ENCODE peak calls at places on chromosome 21, in ten cellular contexts. One of them, this sample, is unnamed.

GRCh38 chr21:34737115-34737514 is 68.3 kb downstream of the CLIC6 start:
- DNase-seq in transverse colon: no peak
- DNase-seq in PC-9: no peak
- DNase-seq in tibial artery: peak; percentile 9
- DNase-seq in thoracic aorta: no peak
- DNase-seq in K562: no peak
- DNase-seq in tibial nerve: no peak
- DNase-seq in neural progenitor cell: no peak
- DNase-seq in mucosa of descending colon: no peak
- DNase-seq in heart left ventricle: no peak
- DNase-seq in this sample: no peak

GRCh38 chr21:35048183-35048601 is 910 bp downstream of the RUNX1 start:
- DNase-seq in transverse colon: no peak
- DNase-seq in tibial nerve: no peak
- DNase-seq in K562: no peak
- DNase-seq in mucosa of descending colon: no peak
- DNase-seq in neural progenitor cell: peak; percentile 41
- DNase-seq in heart left ventricle: no peak
- DNase-seq in thoracic aorta: no peak
- DNase-seq in tibial artery: no peak
- DNase-seq in PC-9: no peak
- DNase-seq in this sample: peak; percentile 21

GRCh38 chr21:36135391-36136094 is 664 bp downstream of the CBR3 start:
- DNase-seq in mucosa of descending colon: peak; percentile 78
- DNase-seq in PC-9: peak; percentile 82
- DNase-seq in thoracic aorta: no peak
- DNase-seq in K562: peak; percentile 27
- DNase-seq in tibial nerve: peak; percentile 75
- DNase-seq in transverse colon: peak; percentile 62
- DNase-seq in heart left ventricle: peak; percentile 82
- DNase-seq in tibial artery: peak; percentile 91
- DNase-seq in neural progenitor cell: peak; percentile 66
- DNase-seq in this sample: peak; percentile 91

GRCh38 chr21:41318218-41318617 is 1.6 kb downstream of the FAM3B start:
- DNase-seq in tibial nerve: no peak
- DNase-seq in PC-9: no peak
- DNase-seq in neural progenitor cell: no peak
- DNase-seq in heart left ventricle: no peak
- DNase-seq in tibial artery: no peak
- DNase-seq in K562: no peak
- DNase-seq in thoracic aorta: no peak
- DNase-seq in transverse colon: no peak
- DNase-seq in mucosa of descending colon: no peak
- DNase-seq in this sample: no peak

GRCh38 chr21:42146251-42146805 is 72.6 kb upstream of the ABCG1 start:
- DNase-seq in neural progenitor cell: no peak
- DNase-seq in PC-9: no peak
- DNase-seq in transverse colon: no peak
- DNase-seq in mucosa of descending colon: no peak
- DNase-seq in thoracic aorta: no peak
- DNase-seq in heart left ventricle: no peak
- DNase-seq in tibial artery: peak; percentile 34
- DNase-seq in K562: no peak
- DNase-seq in tibial nerve: no peak
- DNase-seq in this sample: no peak

GRCh38 chr21:45850181-45850580 is 131.4 kb upstream of the COL6A1 start:
- DNase-seq in heart left ventricle: no peak
- DNase-seq in tibial nerve: no peak
- DNase-seq in transverse colon: no peak
- DNase-seq in neural progenitor cell: no peak
- DNase-seq in thoracic aorta: no peak
- DNase-seq in mucosa of descending colon: no peak
- DNase-seq in PC-9: no peak
- DNase-seq in tibial artery: no peak
- DNase-seq in K562: no peak
- DNase-seq in this sample: no peak

GRCh38 chr21:42346441-42346840 is 4.4 kb downstream of the TFF2 start:
- DNase-seq in tibial nerve: no peak
- DNase-seq in neural progenitor cell: no peak
- DNase-seq in PC-9: no peak
- DNase-seq in mucosa of descending colon: no peak
- DNase-seq in K562: no peak
- DNase-seq in thoracic aorta: no peak
- DNase-seq in heart left ventricle: no peak
- DNase-seq in tibial artery: no peak
- DNase-seq in transverse colon: no peak
- DNase-seq in this sample: no peak

GRCh38 chr21:14263879-14264278 is 47.9 kb downstream of the RBM11 start:
- DNase-seq in heart left ventricle: no peak
- DNase-seq in PC-9: no peak
- DNase-seq in transverse colon: no peak
- DNase-seq in neural progenitor cell: no peak
- DNase-seq in mucosa of descending colon: no peak
- DNase-seq in K562: peak; percentile 10
- DNase-seq in thoracic aorta: no peak
- DNase-seq in tibial nerve: no peak
- DNase-seq in tibial artery: no peak
- DNase-seq in this sample: no peak

GRCh38 chr21:35102488-35103407 is 53.6 kb upstream of the RUNX1 start:
- DNase-seq in transverse colon: peak; percentile 29
- DNase-seq in mucosa of descending colon: peak; percentile 26
- DNase-seq in K562: peak; percentile 40
- DNase-seq in thoracic aorta: peak; percentile 2
- DNase-seq in tibial nerve: no peak
- DNase-seq in heart left ventricle: peak; percentile 47
- DNase-seq in PC-9: no peak
- DNase-seq in tibial artery: peak; percentile 76
- DNase-seq in neural progenitor cell: no peak
- DNase-seq in this sample: peak; percentile 90

GRCh38 chr21:35381743-35382310 is 332.7 kb upstream of the RUNX1 start:
- DNase-seq in thoracic aorta: no peak
- DNase-seq in tibial nerve: no peak
- DNase-seq in K562: no peak
- DNase-seq in heart left ventricle: no peak
- DNase-seq in neural progenitor cell: no peak
- DNase-seq in transverse colon: no peak
- DNase-seq in tibial artery: no peak
- DNase-seq in PC-9: no peak
- DNase-seq in mucosa of descending colon: no peak
- DNase-seq in this sample: no peak

GRCh38 chr21:45152265-45152746 is 77.9 kb downstream of the ADARB1 start:
- DNase-seq in heart left ventricle: no peak
- DNase-seq in mucosa of descending colon: peak; percentile 51
- DNase-seq in K562: peak; percentile 80
- DNase-seq in PC-9: no peak
- DNase-seq in transverse colon: peak; percentile 50
- DNase-seq in thoracic aorta: no peak
- DNase-seq in tibial nerve: no peak
- DNase-seq in neural progenitor cell: peak; percentile 77
- DNase-seq in tibial artery: peak; percentile 74
- DNase-seq in this sample: no peak

GRCh38 chr21:41816583-41817165 is 49.8 kb upstream of the RIPK4 start:
- DNase-seq in transverse colon: peak; percentile 75
- DNase-seq in tibial artery: peak; percentile 80
- DNase-seq in tibial nerve: peak; percentile 50
- DNase-seq in K562: peak; percentile 90
- DNase-seq in thoracic aorta: no peak
- DNase-seq in neural progenitor cell: peak; percentile 77
- DNase-seq in heart left ventricle: peak; percentile 51
- DNase-seq in mucosa of descending colon: peak; percentile 77
- DNase-seq in PC-9: no peak
- DNase-seq in this sample: peak; percentile 57

GRCh38 chr21:41755934-41756773 is 10.7 kb downstream of the RIPK4 start:
- DNase-seq in PC-9: peak; percentile 82
- DNase-seq in mucosa of descending colon: no peak
- DNase-seq in thoracic aorta: no peak
- DNase-seq in transverse colon: no peak
- DNase-seq in K562: no peak
- DNase-seq in tibial artery: peak; percentile 57
- DNase-seq in heart left ventricle: no peak
- DNase-seq in tibial nerve: no peak
- DNase-seq in neural progenitor cell: no peak
- DNase-seq in this sample: no peak

GRCh38 chr21:34174470-34174869 is 101.1 kb downstream of the MRPS6 start:
- DNase-seq in heart left ventricle: no peak
- DNase-seq in thoracic aorta: no peak
- DNase-seq in transverse colon: no peak
- DNase-seq in tibial nerve: no peak
- DNase-seq in neural progenitor cell: no peak
- DNase-seq in PC-9: no peak
- DNase-seq in mucosa of descending colon: no peak
- DNase-seq in tibial artery: no peak
- DNase-seq in K562: no peak
- DNase-seq in this sample: no peak

GRCh38 chr21:37767984-37768383 is 148.3 kb downstream of the KCNJ6 start:
- DNase-seq in tibial nerve: no peak
- DNase-seq in transverse colon: no peak
- DNase-seq in heart left ventricle: no peak
- DNase-seq in tibial artery: no peak
- DNase-seq in PC-9: no peak
- DNase-seq in mucosa of descending colon: no peak
- DNase-seq in neural progenitor cell: no peak
- DNase-seq in thoracic aorta: no peak
- DNase-seq in K562: no peak
- DNase-seq in this sample: no peak

GRCh38 chr21:42384184-42384583 is 11.7 kb downstream of the TMPRSS3 start:
- DNase-seq in heart left ventricle: no peak
- DNase-seq in tibial nerve: no peak
- DNase-seq in transverse colon: no peak
- DNase-seq in thoracic aorta: no peak
- DNase-seq in K562: no peak
- DNase-seq in tibial artery: no peak
- DNase-seq in PC-9: no peak
- DNase-seq in neural progenitor cell: no peak
- DNase-seq in mucosa of descending colon: no peak
- DNase-seq in this sample: no peak

GRCh38 chr21:25515484-25516405 is 91.5 kb downstream of the MRPL39 start:
- DNase-seq in neural progenitor cell: no peak
- DNase-seq in thoracic aorta: no peak
- DNase-seq in mucosa of descending colon: no peak
- DNase-seq in tibial nerve: no peak
- DNase-seq in transverse colon: no peak
- DNase-seq in heart left ventricle: no peak
- DNase-seq in PC-9: no peak
- DNase-seq in K562: no peak
- DNase-seq in tibial artery: no peak
- DNase-seq in this sample: no peak

GRCh38 chr21:42811960-42812359 is 67.4 kb downstream of the WDR4 start:
- DNase-seq in tibial nerve: no peak
- DNase-seq in neural progenitor cell: no peak
- DNase-seq in mucosa of descending colon: no peak
- DNase-seq in PC-9: no peak
- DNase-seq in thoracic aorta: no peak
- DNase-seq in transverse colon: no peak
- DNase-seq in K562: no peak
- DNase-seq in heart left ventricle: no peak
- DNase-seq in tibial artery: no peak
- DNase-seq in this sample: no peak

GRCh38 chr21:31142600-31142999 is 104.3 kb upstream of the KRTAP19-8 start:
- DNase-seq in mucosa of descending colon: no peak
- DNase-seq in PC-9: no peak
- DNase-seq in tibial artery: no peak
- DNase-seq in transverse colon: no peak
- DNase-seq in K562: no peak
- DNase-seq in thoracic aorta: no peak
- DNase-seq in tibial nerve: no peak
- DNase-seq in neural progenitor cell: peak; percentile 42
- DNase-seq in heart left ventricle: no peak
- DNase-seq in this sample: no peak
- TF ChIP-seq CTCF in mucosa of descending colon: no peak
- TF ChIP-seq CTCF in PC-9: no peak
- TF ChIP-seq CTCF in tibial artery: no peak
- TF ChIP-seq CTCF in transverse colon: no peak
- TF ChIP-seq CTCF in K562: no peak
- TF ChIP-seq CTCF in thoracic aorta: no peak
- TF ChIP-seq CTCF in tibial nerve: no peak
- TF ChIP-seq CTCF in neural progenitor cell: peak; percentile 26
- TF ChIP-seq CTCF in heart left ventricle: no peak
- TF ChIP-seq CTCF in this sample: no peak

GRCh38 chr21:16460936-16461335 is 731.2 kb downstream of the USP25 start:
- DNase-seq in heart left ventricle: no peak
- DNase-seq in K562: no peak
- DNase-seq in tibial artery: no peak
- DNase-seq in mucosa of descending colon: no peak
- DNase-seq in tibial nerve: no peak
- DNase-seq in transverse colon: no peak
- DNase-seq in PC-9: no peak
- DNase-seq in neural progenitor cell: no peak
- DNase-seq in thoracic aorta: no peak
- DNase-seq in this sample: no peak
- TF ChIP-seq CTCF in heart left ventricle: no peak
- TF ChIP-seq CTCF in K562: no peak
- TF ChIP-seq CTCF in tibial artery: no peak
- TF ChIP-seq CTCF in mucosa of descending colon: no peak
- TF ChIP-seq CTCF in tibial nerve: no peak
- TF ChIP-seq CTCF in transverse colon: no peak
- TF ChIP-seq CTCF in PC-9: no peak
- TF ChIP-seq CTCF in neural progenitor cell: peak; percentile 29
- TF ChIP-seq CTCF in thoracic aorta: no peak
- TF ChIP-seq CTCF in this sample: no peak

DNA sequence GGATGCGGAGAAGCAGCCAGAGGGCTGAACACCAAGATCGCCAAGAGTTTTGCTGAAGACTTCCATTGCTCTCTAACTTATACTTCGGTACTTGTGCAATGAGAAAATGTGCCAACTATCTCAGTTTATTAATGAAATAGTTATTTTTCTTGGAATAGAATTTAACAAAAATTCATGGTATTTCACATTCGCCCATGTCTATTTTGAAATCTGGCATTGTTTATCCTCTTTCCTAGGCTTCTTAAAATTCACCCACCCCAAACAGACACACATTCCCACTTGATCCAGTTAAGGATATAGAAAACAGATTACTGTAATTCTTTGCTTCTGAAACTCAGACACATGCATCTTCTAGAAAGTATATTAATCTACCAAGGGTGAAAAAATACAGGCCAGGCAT is 56.3 kb upstream of the ADAMTS5 start:
- DNase-seq in mucosa of descending colon: no peak
- DNase-seq in tibial nerve: no peak
- DNase-seq in transverse colon: no peak
- DNase-seq in heart left ventricle: no peak
- DNase-seq in thoracic aorta: no peak
- DNase-seq in PC-9: no peak
- DNase-seq in tibial artery: no peak
- DNase-seq in neural progenitor cell: no peak
- DNase-seq in K562: no peak
- DNase-seq in this sample: no peak
- TF ChIP-seq CTCF in mucosa of descending colon: no peak
- TF ChIP-seq CTCF in tibial nerve: no peak
- TF ChIP-seq CTCF in transverse colon: no peak
- TF ChIP-seq CTCF in heart left ventricle: no peak
- TF ChIP-seq CTCF in thoracic aorta: no peak
- TF ChIP-seq CTCF in PC-9: no peak
- TF ChIP-seq CTCF in tibial artery: no peak
- TF ChIP-seq CTCF in neural progenitor cell: no peak
- TF ChIP-seq CTCF in K562: no peak
- TF ChIP-seq CTCF in this sample: no peak

GRCh38 chr21:43847301-43847700 is 17.7 kb upstream of the AGPAT3 start:
- DNase-seq in K562: no peak
- DNase-seq in tibial artery: no peak
- DNase-seq in tibial nerve: no peak
- DNase-seq in thoracic aorta: no peak
- DNase-seq in PC-9: no peak
- DNase-seq in transverse colon: no peak
- DNase-seq in neural progenitor cell: no peak
- DNase-seq in mucosa of descending colon: no peak
- DNase-seq in heart left ventricle: no peak
- DNase-seq in this sample: no peak
- TF ChIP-seq CTCF in K562: no peak
- TF ChIP-seq CTCF in tibial artery: no peak
- TF ChIP-seq CTCF in tibial nerve: no peak
- TF ChIP-seq CTCF in thoracic aorta: no peak
- TF ChIP-seq CTCF in PC-9: no peak
- TF ChIP-seq CTCF in transverse colon: no peak
- TF ChIP-seq CTCF in neural progenitor cell: no peak
- TF ChIP-seq CTCF in mucosa of descending colon: no peak
- TF ChIP-seq CTCF in heart left ventricle: no peak
- TF ChIP-seq CTCF in this sample: no peak